ENCODE peak calls at places on chromosomes 4 and X, in five cellular contexts. One of them, this sample, is unnamed.

GRCh38 chrX:65582450-65583082 is 48.0 kb upstream of the LAS1L start:
- DNase-seq in K562: peak; percentile 39
- DNase-seq in A549: no peak
- DNase-seq in SK-N-SH: no peak
- DNase-seq in IMR-90: no peak
- DNase-seq in this sample: no peak

GRCh38 chr4:102641796-102642195 is 119.0 kb downstream of the MANBA start:
- DNase-seq in K562: no peak
- DNase-seq in A549: no peak
- DNase-seq in SK-N-SH: no peak
- DNase-seq in IMR-90: no peak
- DNase-seq in this sample: no peak

GRCh38 chrX:43108828-43109227 is 330.9 kb upstream of the PPP1R2C start:
- DNase-seq in K562: no peak
- DNase-seq in A549: no peak
- DNase-seq in SK-N-SH: no peak
- DNase-seq in IMR-90: no peak
- DNase-seq in this sample: no peak

GRCh38 chr4:7652451-7652871 is 217.7 kb upstream of the PSAPL1 start:
- DNase-seq in K562: no peak
- DNase-seq in A549: no peak
- DNase-seq in SK-N-SH: no peak
- DNase-seq in IMR-90: no peak
- DNase-seq in this sample: no peak

GRCh38 chr4:149292422-149293055 is 523.1 kb downstream of the IQCM start:
- DNase-seq in K562: no peak
- DNase-seq in A549: no peak
- DNase-seq in SK-N-SH: no peak
- DNase-seq in IMR-90: no peak
- DNase-seq in this sample: no peak

GRCh38 chr4:141643557-141643956 is 7.2 kb downstream of the IL15 start:
- DNase-seq in K562: no peak
- DNase-seq in A549: peak; percentile 27
- DNase-seq in SK-N-SH: no peak
- DNase-seq in IMR-90: peak; percentile 92
- DNase-seq in this sample: no peak

GRCh38 chr4:13656569-13656988 is 29.1 kb upstream of the BOD1L1 start:
- DNase-seq in K562: peak; percentile 67
- DNase-seq in A549: peak; percentile 20
- DNase-seq in SK-N-SH: peak; percentile 64
- DNase-seq in IMR-90: peak; percentile 74
- DNase-seq in this sample: peak; percentile 43

GRCh38 chr4:62487016-62487415 is 1286.9 kb downstream of the ADGRL3 start:
- DNase-seq in K562: no peak
- DNase-seq in A549: no peak
- DNase-seq in SK-N-SH: no peak
- DNase-seq in IMR-90: no peak
- DNase-seq in this sample: no peak

GRCh38 chrX:123626962-123627361 is 105.9 kb downstream of the THOC2 start:
- DNase-seq in K562: no peak
- DNase-seq in A549: no peak
- DNase-seq in SK-N-SH: no peak
- DNase-seq in IMR-90: peak; percentile 68
- DNase-seq in this sample: no peak

GRCh38 chr4:169933531-169933930 is 92.7 kb downstream of the MFAP3L start:
- DNase-seq in K562: no peak
- DNase-seq in A549: no peak
- DNase-seq in SK-N-SH: no peak
- DNase-seq in IMR-90: no peak
- DNase-seq in this sample: no peak

GRCh38 chr4:177313263-177313662 is 3.6 kb downstream of the NEIL3 start:
- DNase-seq in K562: no peak
- DNase-seq in A549: no peak
- DNase-seq in SK-N-SH: no peak
- DNase-seq in IMR-90: peak; percentile 51
- DNase-seq in this sample: no peak

GRCh38 chrX:68684291-68684918 is 36.9 kb downstream of the STARD8 start:
- DNase-seq in K562: peak; percentile 26
- DNase-seq in A549: no peak
- DNase-seq in SK-N-SH: no peak
- DNase-seq in IMR-90: no peak
- DNase-seq in this sample: no peak

GRCh38 chr4:15040916-15041463 is 38.7 kb downstream of the CPEB2 start:
- DNase-seq in K562: no peak
- DNase-seq in A549: no peak
- DNase-seq in SK-N-SH: no peak
- DNase-seq in IMR-90: peak; percentile 13
- DNase-seq in this sample: no peak

GRCh38 chr4:2372488-2373030 is 45.9 kb downstream of the ZFYVE28 start:
- DNase-seq in K562: no peak
- DNase-seq in A549: no peak
- DNase-seq in SK-N-SH: no peak
- DNase-seq in IMR-90: no peak
- DNase-seq in this sample: no peak

DNA sequence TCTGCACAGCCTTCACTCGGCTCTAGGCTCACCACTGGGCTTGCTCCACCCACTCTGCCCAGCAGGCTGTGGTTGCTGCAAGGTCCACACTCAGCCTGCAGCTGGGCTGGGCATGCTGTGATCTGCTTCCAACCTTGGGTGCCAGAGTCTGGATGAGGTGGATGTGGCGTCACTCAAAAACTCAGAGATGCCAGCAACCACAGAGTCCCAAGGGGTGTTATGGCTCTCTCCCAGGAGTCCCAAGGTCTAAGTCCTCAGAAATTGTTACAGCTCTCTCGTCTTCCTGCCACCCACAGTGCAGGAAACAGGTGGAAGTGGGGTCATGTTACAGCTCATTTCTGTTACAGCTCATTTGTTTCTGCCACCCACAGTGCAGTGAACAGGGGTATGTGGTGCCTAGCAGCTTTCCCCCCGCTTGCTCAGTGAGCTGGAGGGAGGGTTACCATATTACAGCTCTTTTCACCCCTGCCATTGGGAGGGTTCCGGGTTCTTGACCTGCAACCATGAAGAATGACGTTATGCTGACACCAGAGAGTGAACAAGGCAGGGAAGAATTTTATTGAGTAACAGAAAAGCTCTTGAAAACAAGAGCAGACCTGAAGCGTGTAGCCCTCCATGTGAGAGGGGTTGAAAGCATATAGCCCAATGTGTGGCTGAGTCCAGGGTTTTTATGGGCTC is 893.9 kb downstream of the PCDH7 start:
- DNase-seq in K562: no peak
- DNase-seq in A549: no peak
- DNase-seq in SK-N-SH: no peak
- DNase-seq in IMR-90: no peak
- DNase-seq in this sample: no peak
- TF ChIP-seq RCOR1 in K562: no peak
- TF ChIP-seq RCOR1 in A549: no peak
- TF ChIP-seq RCOR1 in SK-N-SH: no peak
- TF ChIP-seq RCOR1 in IMR-90: no peak
- TF ChIP-seq RCOR1 in this sample: no peak

GRCh38 chrX:567891-568290 is 62.7 kb upstream of the SHOX start:
- DNase-seq in K562: no peak
- DNase-seq in A549: no peak
- DNase-seq in SK-N-SH: no peak
- DNase-seq in IMR-90: no peak
- DNase-seq in this sample: no peak
- TF ChIP-seq RCOR1 in K562: no peak
- TF ChIP-seq RCOR1 in A549: no peak
- TF ChIP-seq RCOR1 in SK-N-SH: no peak
- TF ChIP-seq RCOR1 in IMR-90: no peak
- TF ChIP-seq RCOR1 in this sample: no peak

DNA sequence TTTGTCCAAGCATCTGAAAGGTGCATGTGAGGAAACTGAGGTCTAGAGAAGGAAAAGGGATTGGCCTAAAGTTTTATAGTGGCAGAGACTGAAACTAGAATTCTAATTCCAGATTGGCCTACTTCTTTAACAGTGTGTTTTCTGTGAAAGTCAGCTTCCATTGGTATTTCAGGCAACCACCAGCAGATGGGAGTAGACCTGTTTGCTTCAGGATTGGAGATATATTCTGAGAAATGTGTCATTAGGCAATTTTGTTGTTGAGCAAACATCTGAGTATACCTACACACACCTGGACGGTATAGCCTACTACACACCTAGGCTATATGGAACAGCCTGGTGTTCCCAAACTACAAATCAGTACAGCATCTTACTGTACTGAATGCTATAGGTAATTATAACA is 207.3 kb upstream of the RADX start:
- DNase-seq in K562: no peak
- DNase-seq in A549: no peak
- DNase-seq in SK-N-SH: no peak
- DNase-seq in IMR-90: no peak
- DNase-seq in this sample: no peak
- TF ChIP-seq RCOR1 in K562: no peak
- TF ChIP-seq RCOR1 in A549: no peak
- TF ChIP-seq RCOR1 in SK-N-SH: no peak
- TF ChIP-seq RCOR1 in IMR-90: no peak
- TF ChIP-seq RCOR1 in this sample: no peak

DNA sequence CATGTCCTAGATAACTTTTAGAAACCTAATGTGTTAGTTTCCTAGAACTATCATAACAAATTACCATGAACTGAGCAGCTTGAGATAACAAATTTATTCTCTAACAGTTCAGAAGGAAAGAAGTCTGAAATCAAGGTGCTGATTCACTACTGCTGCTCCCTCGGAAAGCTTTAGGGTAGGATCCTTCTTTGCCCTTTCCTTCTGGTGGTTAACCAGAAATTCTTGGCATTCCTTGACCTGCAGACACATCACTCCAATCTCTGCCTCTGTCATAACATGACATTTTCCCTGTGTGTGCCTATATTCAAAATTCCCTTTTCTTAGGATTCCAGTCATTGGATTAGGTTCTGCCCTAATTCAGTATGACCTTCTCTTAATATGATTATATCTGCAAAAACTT is 175.5 kb downstream of the SNCA start:
- DNase-seq in K562: no peak
- DNase-seq in A549: no peak
- DNase-seq in SK-N-SH: no peak
- DNase-seq in IMR-90: peak; percentile 38
- DNase-seq in this sample: no peak
- TF ChIP-seq RCOR1 in K562: no peak
- TF ChIP-seq RCOR1 in A549: no peak
- TF ChIP-seq RCOR1 in SK-N-SH: no peak
- TF ChIP-seq RCOR1 in IMR-90: no peak
- TF ChIP-seq RCOR1 in this sample: no peak

GRCh38 chr4:39808231-39808749 is 110.4 kb downstream of the UBE2K start:
- DNase-seq in K562: no peak
- DNase-seq in A549: no peak
- DNase-seq in SK-N-SH: no peak
- DNase-seq in IMR-90: no peak
- DNase-seq in this sample: no peak

GRCh38 chr4:39814403-39815185 is 116.7 kb downstream of the UBE2K start:
- DNase-seq in K562: no peak
- DNase-seq in A549: peak; percentile 28
- DNase-seq in SK-N-SH: peak; percentile 24
- DNase-seq in IMR-90: peak; percentile 25
- DNase-seq in this sample: no peak

DNA sequence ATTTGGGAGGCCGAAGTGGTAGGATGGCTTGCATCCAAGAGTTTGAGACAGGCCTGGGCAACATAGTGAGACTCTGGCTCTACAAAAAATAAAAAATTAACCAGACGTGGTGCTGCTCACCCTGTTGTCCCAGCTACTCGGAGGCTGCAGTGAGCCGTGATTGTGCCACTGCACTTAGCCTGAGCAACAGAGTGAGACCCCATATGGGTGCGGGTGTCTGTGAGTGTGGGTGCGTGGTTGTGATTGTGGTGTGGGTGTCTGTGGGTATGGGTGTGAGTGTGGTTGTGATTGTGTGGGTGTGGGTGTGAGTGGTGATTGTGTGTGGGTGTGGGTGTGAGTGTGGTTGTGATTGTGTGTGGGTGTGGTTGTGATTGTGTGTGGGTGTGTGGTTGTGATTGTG is 114.6 kb downstream of the UBE2K start:
- DNase-seq in K562: no peak
- DNase-seq in A549: no peak
- DNase-seq in SK-N-SH: no peak
- DNase-seq in IMR-90: no peak
- DNase-seq in this sample: no peak
- TF ChIP-seq RCOR1 in K562: no peak
- TF ChIP-seq RCOR1 in A549: no peak
- TF ChIP-seq RCOR1 in SK-N-SH: no peak
- TF ChIP-seq RCOR1 in IMR-90: no peak
- TF ChIP-seq RCOR1 in this sample: no peak

GRCh38 chr4:139745111-139745639 is 79.6 kb downstream of the MGST2 start:
- DNase-seq in K562: no peak
- DNase-seq in A549: no peak
- DNase-seq in SK-N-SH: no peak
- DNase-seq in IMR-90: no peak
- DNase-seq in this sample: no peak

GRCh38 chr4:139743027-139743426 is 77.4 kb downstream of the MGST2 start:
- DNase-seq in K562: no peak
- DNase-seq in A549: no peak
- DNase-seq in SK-N-SH: no peak
- DNase-seq in IMR-90: no peak
- DNase-seq in this sample: no peak

GRCh38 chr4:139744232-139744631 is 78.6 kb downstream of the MGST2 start:
- DNase-seq in K562: no peak
- DNase-seq in A549: no peak
- DNase-seq in SK-N-SH: no peak
- DNase-seq in IMR-90: no peak
- DNase-seq in this sample: no peak

GRCh38 chr4:139749313-139749712 is 83.7 kb downstream of the MGST2 start:
- DNase-seq in K562: no peak
- DNase-seq in A549: no peak
- DNase-seq in SK-N-SH: no peak
- DNase-seq in IMR-90: no peak
- DNase-seq in this sample: no peak

DNA sequence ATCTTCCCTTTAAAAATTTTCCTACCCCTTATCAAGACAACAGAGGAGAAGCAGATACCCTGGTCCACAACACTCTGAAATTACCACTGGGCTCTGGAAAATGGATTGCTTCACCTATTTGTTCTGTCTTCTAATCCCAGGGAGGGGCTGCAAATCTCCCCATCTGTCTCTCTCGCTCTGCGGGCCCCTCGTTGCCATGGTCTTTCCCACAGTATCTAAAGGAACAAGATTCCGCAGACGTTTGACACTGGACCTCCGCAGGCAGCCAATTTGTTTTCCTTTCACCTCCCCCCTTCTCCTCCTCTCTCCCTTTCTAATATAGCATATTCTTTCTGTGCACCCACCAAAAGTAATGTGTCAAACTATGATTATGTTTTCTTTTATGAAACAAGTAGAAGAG is 80.8 kb downstream of the MGST2 start:
- DNase-seq in K562: no peak
- DNase-seq in A549: no peak
- DNase-seq in SK-N-SH: no peak
- DNase-seq in IMR-90: no peak
- DNase-seq in this sample: no peak
- TF ChIP-seq RCOR1 in K562: no peak
- TF ChIP-seq RCOR1 in A549: no peak
- TF ChIP-seq RCOR1 in SK-N-SH: no peak
- TF ChIP-seq RCOR1 in IMR-90: no peak
- TF ChIP-seq RCOR1 in this sample: no peak

DNA sequence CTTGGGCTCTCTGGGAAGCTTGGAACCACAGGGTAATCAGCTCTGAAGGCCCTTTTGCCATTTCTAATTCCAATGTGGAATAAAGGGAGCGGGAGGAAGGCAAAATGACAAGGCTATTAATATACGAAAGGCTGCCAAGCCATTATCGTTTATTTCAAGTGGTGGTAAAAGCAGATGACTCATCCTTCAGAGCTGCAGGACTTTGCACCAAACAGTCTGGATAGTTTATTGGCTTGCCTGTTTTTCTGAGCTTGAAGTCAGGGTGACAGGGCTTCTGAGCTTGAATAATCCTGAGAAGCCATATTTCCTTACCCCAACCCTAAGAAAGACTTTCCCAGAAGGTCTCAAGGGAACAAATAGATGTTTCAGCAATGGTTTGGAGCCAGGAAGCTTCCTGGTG is 7.7 kb upstream of the GABRE start:
- DNase-seq in K562: no peak
- DNase-seq in A549: no peak
- DNase-seq in SK-N-SH: no peak
- DNase-seq in IMR-90: peak; percentile 36
- DNase-seq in this sample: no peak
- TF ChIP-seq RCOR1 in K562: no peak
- TF ChIP-seq RCOR1 in A549: no peak
- TF ChIP-seq RCOR1 in SK-N-SH: no peak
- TF ChIP-seq RCOR1 in IMR-90: no peak
- TF ChIP-seq RCOR1 in this sample: no peak